ENCODE peak calls at places on chromosome 6, in seven cellular contexts. A is activated CD8-positive, alpha-beta memory T cell treated with anti-CD3 and anti-CD28 coated beads, Interleukin-2, amount 50 U/mL, for 4 hours; R is NCI-H2081; Q is kidney epithelial cell; P is RWPE1; W is transverse colon; K is KBM-7. L is an unnamed sample.

GRCh38 chr6:144953552-144954240 is 668.6 kb downstream of the UTRN start:
- DNase-seq in A (no peak), R (no peak), Q (peak), P (peak), W (no peak), K (no peak), L (peak)

GRCh38 chr6:16766043-16766521 is 4.8 kb upstream of the ATXN1 start:
- DNase-seq in A (no peak), R (no peak), Q (peak), P (no peak), W (no peak), K (no peak), L (peak)

GRCh38 chr6:92777146-92777740 is 642.1 kb downstream of the EPHA7 start:
- DNase-seq in A (no peak), R (peak), Q (peak), P (peak), W (no peak), K (peak), L (no peak)

GRCh38 chr6:151087861-151088598 is 151.7 kb upstream of the AKAP12 start:
- DNase-seq in A (no peak), R (no peak), Q (no peak), P (no peak), W (no peak), K (peak), L (peak)

GRCh38 chr6:89198235-89198634 is 18.9 kb downstream of the GABRR1 start:
- DNase-seq in A (no peak), R (no peak), Q (no peak), P (no peak), W (no peak), K (peak), L (no peak)

GRCh38 chr6:105798057-105798456 is 288.1 kb upstream of the PRDM1 start:
- DNase-seq in A (no peak), R (no peak), Q (no peak), P (no peak), W (no peak), K (no peak), L (peak)

GRCh38 chr6:32969685-32970412 is 1.5 kb downstream of the BRD2 start:
- DNase-seq in A (peak), R (peak), Q (peak), P (peak), W (peak), K (peak), L (peak)

GRCh38 chr6:56693246-56693607 is 50.5 kb upstream of the DST start:
- DNase-seq in A (no peak), R (no peak), Q (no peak), P (no peak), W (peak), K (peak), L (no peak)

GRCh38 chr6:47168176-47168575 is 126.0 kb upstream of the ADGRF1 start:
- DNase-seq in A (no peak), R (no peak), Q (peak), P (peak), W (peak), K (peak), L (peak)

GRCh38 chr6:9520417-9521151 is 894.3 kb downstream of the TFAP2A start:
- DNase-seq in A (no peak), R (no peak), Q (no peak), P (peak), W (no peak), K (no peak), L (no peak)

GRCh38 chr6:9657994-9658393 is 756.9 kb downstream of the TFAP2A start:
- DNase-seq in A (no peak), R (no peak), Q (no peak), P (peak), W (no peak), K (no peak), L (no peak)

GRCh38 chr6:53335224-53335994 is 13.3 kb downstream of the ELOVL5 start:
- DNase-seq in A (peak), R (no peak), Q (no peak), P (no peak), W (peak), K (no peak), L (no peak)

GRCh38 chr6:142441716-142442115 is 139.9 kb downstream of the ADGRG6 start:
- DNase-seq in A (no peak), R (no peak), Q (no peak), P (no peak), W (no peak), K (no peak), L (no peak)

GRCh38 chr6:7479801-7480266 is 61.6 kb upstream of the DSP start:
- DNase-seq in A (no peak), R (no peak), Q (peak), P (peak), W (peak), K (no peak), L (peak)

GRCh38 chr6:43952746-43953145 is 174.5 kb downstream of the MRPL14 start:
- DNase-seq in A (no peak), R (no peak), Q (no peak), P (no peak), W (no peak), K (no peak), L (no peak)

L was measured in osteoblast.